ENCODE peak calls at places on chromosomes 13 and 19, in seven cellular contexts. One of them, this sample, is unnamed.

GRCh38 chr19:10520652-10521318 is 3.5 kb upstream of the S1PR5 start:
- ATAC-seq in sciatic nerve: no peak
- ATAC-seq in left lung: no peak
- ATAC-seq in stimulated activated naive CD8-positive, alpha-beta T cell treated with anti-CD3 and anti-CD28 coated beads, Interleukin-15, Interleukin-2, amounts not matched to agents 100 U/mL and 50 U/mL, for 24 hours: no peak
- ATAC-seq in natural killer cell treated with Interleukin-12 subunit alpha and Interleukin-12 subunit beta and Interleukin-15 and Interleukin-18, amount 100 ng/mL, for 72 hours: no peak
- ATAC-seq in activated T-cell treated with anti-CD3 and anti-CD28 coated beads, Interleukin-2, amount 50 U/mL, for 4 hours: no peak
- ATAC-seq in stimulated activated naive B cell treated with anti-CD40 and anti-IgM and Interleukin-4, amounts not matched to agents 10 μg/mL and 1 μg/mL and 100 μg/mL, for 72 hours: no peak
- ATAC-seq in this sample: no peak

GRCh38 chr19:22634450-22634827 is 315 bp downstream of the ZNF492 start:
- ATAC-seq in sciatic nerve: peak
- ATAC-seq in left lung: peak
- ATAC-seq in activated T-cell treated with anti-CD3 and anti-CD28 coated beads, Interleukin-2, amount 50 U/mL, for 4 hours: peak
- ATAC-seq in stimulated activated naive B cell treated with anti-CD40 and anti-IgM and Interleukin-4, amounts not matched to agents 10 μg/mL and 1 μg/mL and 100 μg/mL, for 72 hours: peak
- ATAC-seq in natural killer cell treated with Interleukin-12 subunit alpha and Interleukin-12 subunit beta and Interleukin-15 and Interleukin-18, amount 100 ng/mL, for 72 hours: peak
- ATAC-seq in stimulated activated naive CD8-positive, alpha-beta T cell treated with anti-CD3 and anti-CD28 coated beads, Interleukin-15, Interleukin-2, amounts not matched to agents 100 U/mL and 50 U/mL, for 24 hours: peak
- ATAC-seq in this sample: no peak

GRCh38 chr13:96849091-96849490 is 145.2 kb downstream of the OXGR1 start:
- ATAC-seq in natural killer cell treated with Interleukin-12 subunit alpha and Interleukin-12 subunit beta and Interleukin-15 and Interleukin-18, amount 100 ng/mL, for 72 hours: no peak
- ATAC-seq in activated T-cell treated with anti-CD3 and anti-CD28 coated beads, Interleukin-2, amount 50 U/mL, for 4 hours: no peak
- ATAC-seq in left lung: no peak
- ATAC-seq in stimulated activated naive B cell treated with anti-CD40 and anti-IgM and Interleukin-4, amounts not matched to agents 10 μg/mL and 1 μg/mL and 100 μg/mL, for 72 hours: no peak
- ATAC-seq in sciatic nerve: no peak
- ATAC-seq in stimulated activated naive CD8-positive, alpha-beta T cell treated with anti-CD3 and anti-CD28 coated beads, Interleukin-15, Interleukin-2, amounts not matched to agents 100 U/mL and 50 U/mL, for 24 hours: no peak
- ATAC-seq in this sample: no peak

GRCh38 chr13:79402074-79402635 is 3.9 kb downstream of the RBM26 start:
- ATAC-seq in natural killer cell treated with Interleukin-12 subunit alpha and Interleukin-12 subunit beta and Interleukin-15 and Interleukin-18, amount 100 ng/mL, for 72 hours: no peak
- ATAC-seq in activated T-cell treated with anti-CD3 and anti-CD28 coated beads, Interleukin-2, amount 50 U/mL, for 4 hours: no peak
- ATAC-seq in left lung: no peak
- ATAC-seq in stimulated activated naive B cell treated with anti-CD40 and anti-IgM and Interleukin-4, amounts not matched to agents 10 μg/mL and 1 μg/mL and 100 μg/mL, for 72 hours: no peak
- ATAC-seq in sciatic nerve: no peak
- ATAC-seq in stimulated activated naive CD8-positive, alpha-beta T cell treated with anti-CD3 and anti-CD28 coated beads, Interleukin-15, Interleukin-2, amounts not matched to agents 100 U/mL and 50 U/mL, for 24 hours: no peak
- ATAC-seq in this sample: no peak

GRCh38 chr13:21010621-21011020 is 50.8 kb downstream of the LATS2 start:
- ATAC-seq in stimulated activated naive CD8-positive, alpha-beta T cell treated with anti-CD3 and anti-CD28 coated beads, Interleukin-15, Interleukin-2, amounts not matched to agents 100 U/mL and 50 U/mL, for 24 hours: peak
- ATAC-seq in activated T-cell treated with anti-CD3 and anti-CD28 coated beads, Interleukin-2, amount 50 U/mL, for 4 hours: no peak
- ATAC-seq in stimulated activated naive B cell treated with anti-CD40 and anti-IgM and Interleukin-4, amounts not matched to agents 10 μg/mL and 1 μg/mL and 100 μg/mL, for 72 hours: peak
- ATAC-seq in left lung: no peak
- ATAC-seq in natural killer cell treated with Interleukin-12 subunit alpha and Interleukin-12 subunit beta and Interleukin-15 and Interleukin-18, amount 100 ng/mL, for 72 hours: peak
- ATAC-seq in sciatic nerve: peak
- ATAC-seq in this sample: no peak

GRCh38 chr19:17475541-17476115 is 5.3 kb downstream of the SLC27A1 start:
- ATAC-seq in stimulated activated naive CD8-positive, alpha-beta T cell treated with anti-CD3 and anti-CD28 coated beads, Interleukin-15, Interleukin-2, amounts not matched to agents 100 U/mL and 50 U/mL, for 24 hours: no peak
- ATAC-seq in natural killer cell treated with Interleukin-12 subunit alpha and Interleukin-12 subunit beta and Interleukin-15 and Interleukin-18, amount 100 ng/mL, for 72 hours: peak
- ATAC-seq in activated T-cell treated with anti-CD3 and anti-CD28 coated beads, Interleukin-2, amount 50 U/mL, for 4 hours: no peak
- ATAC-seq in sciatic nerve: peak
- ATAC-seq in stimulated activated naive B cell treated with anti-CD40 and anti-IgM and Interleukin-4, amounts not matched to agents 10 μg/mL and 1 μg/mL and 100 μg/mL, for 72 hours: no peak
- ATAC-seq in left lung: peak
- ATAC-seq in this sample: no peak

GRCh38 chr13:26629260-26629659 is 71.8 kb downstream of the WASF3 start:
- ATAC-seq in activated T-cell treated with anti-CD3 and anti-CD28 coated beads, Interleukin-2, amount 50 U/mL, for 4 hours: no peak
- ATAC-seq in left lung: peak
- ATAC-seq in stimulated activated naive B cell treated with anti-CD40 and anti-IgM and Interleukin-4, amounts not matched to agents 10 μg/mL and 1 μg/mL and 100 μg/mL, for 72 hours: no peak
- ATAC-seq in sciatic nerve: no peak
- ATAC-seq in natural killer cell treated with Interleukin-12 subunit alpha and Interleukin-12 subunit beta and Interleukin-15 and Interleukin-18, amount 100 ng/mL, for 72 hours: peak
- ATAC-seq in stimulated activated naive CD8-positive, alpha-beta T cell treated with anti-CD3 and anti-CD28 coated beads, Interleukin-15, Interleukin-2, amounts not matched to agents 100 U/mL and 50 U/mL, for 24 hours: no peak
- ATAC-seq in this sample: no peak

GRCh38 chr13:73956101-73956500 is 178.1 kb downstream of the KLF12 start:
- ATAC-seq in left lung: no peak
- ATAC-seq in stimulated activated naive B cell treated with anti-CD40 and anti-IgM and Interleukin-4, amounts not matched to agents 10 μg/mL and 1 μg/mL and 100 μg/mL, for 72 hours: peak
- ATAC-seq in activated T-cell treated with anti-CD3 and anti-CD28 coated beads, Interleukin-2, amount 50 U/mL, for 4 hours: no peak
- ATAC-seq in stimulated activated naive CD8-positive, alpha-beta T cell treated with anti-CD3 and anti-CD28 coated beads, Interleukin-15, Interleukin-2, amounts not matched to agents 100 U/mL and 50 U/mL, for 24 hours: no peak
- ATAC-seq in natural killer cell treated with Interleukin-12 subunit alpha and Interleukin-12 subunit beta and Interleukin-15 and Interleukin-18, amount 100 ng/mL, for 72 hours: no peak
- ATAC-seq in sciatic nerve: no peak
- ATAC-seq in this sample: no peak

GRCh38 chr19:39582891-39583625 is 19.3 kb upstream of the LGALS13 start:
- ATAC-seq in activated T-cell treated with anti-CD3 and anti-CD28 coated beads, Interleukin-2, amount 50 U/mL, for 4 hours: peak
- ATAC-seq in stimulated activated naive CD8-positive, alpha-beta T cell treated with anti-CD3 and anti-CD28 coated beads, Interleukin-15, Interleukin-2, amounts not matched to agents 100 U/mL and 50 U/mL, for 24 hours: peak
- ATAC-seq in sciatic nerve: no peak
- ATAC-seq in left lung: no peak
- ATAC-seq in stimulated activated naive B cell treated with anti-CD40 and anti-IgM and Interleukin-4, amounts not matched to agents 10 μg/mL and 1 μg/mL and 100 μg/mL, for 72 hours: peak
- ATAC-seq in natural killer cell treated with Interleukin-12 subunit alpha and Interleukin-12 subunit beta and Interleukin-15 and Interleukin-18, amount 100 ng/mL, for 72 hours: no peak
- ATAC-seq in this sample: peak

GRCh38 chr19:41967056-41967783 is 8.1 kb upstream of the RABAC1 start:
- ATAC-seq in stimulated activated naive B cell treated with anti-CD40 and anti-IgM and Interleukin-4, amounts not matched to agents 10 μg/mL and 1 μg/mL and 100 μg/mL, for 72 hours: no peak
- ATAC-seq in activated T-cell treated with anti-CD3 and anti-CD28 coated beads, Interleukin-2, amount 50 U/mL, for 4 hours: no peak
- ATAC-seq in stimulated activated naive CD8-positive, alpha-beta T cell treated with anti-CD3 and anti-CD28 coated beads, Interleukin-15, Interleukin-2, amounts not matched to agents 100 U/mL and 50 U/mL, for 24 hours: no peak
- ATAC-seq in left lung: no peak
- ATAC-seq in sciatic nerve: no peak
- ATAC-seq in natural killer cell treated with Interleukin-12 subunit alpha and Interleukin-12 subunit beta and Interleukin-15 and Interleukin-18, amount 100 ng/mL, for 72 hours: no peak
- ATAC-seq in this sample: peak

GRCh38 chr13:97499181-97499580 is 65.2 kb downstream of the RAP2A start:
- ATAC-seq in natural killer cell treated with Interleukin-12 subunit alpha and Interleukin-12 subunit beta and Interleukin-15 and Interleukin-18, amount 100 ng/mL, for 72 hours: no peak
- ATAC-seq in sciatic nerve: no peak
- ATAC-seq in left lung: no peak
- ATAC-seq in stimulated activated naive CD8-positive, alpha-beta T cell treated with anti-CD3 and anti-CD28 coated beads, Interleukin-15, Interleukin-2, amounts not matched to agents 100 U/mL and 50 U/mL, for 24 hours: no peak
- ATAC-seq in stimulated activated naive B cell treated with anti-CD40 and anti-IgM and Interleukin-4, amounts not matched to agents 10 μg/mL and 1 μg/mL and 100 μg/mL, for 72 hours: no peak
- ATAC-seq in activated T-cell treated with anti-CD3 and anti-CD28 coated beads, Interleukin-2, amount 50 U/mL, for 4 hours: no peak
- ATAC-seq in this sample: no peak

GRCh38 chr19:49553451-49554271 is 25.9 kb downstream of the RCN3 start:
- ATAC-seq in sciatic nerve: no peak
- ATAC-seq in stimulated activated naive B cell treated with anti-CD40 and anti-IgM and Interleukin-4, amounts not matched to agents 10 μg/mL and 1 μg/mL and 100 μg/mL, for 72 hours: peak
- ATAC-seq in left lung: no peak
- ATAC-seq in stimulated activated naive CD8-positive, alpha-beta T cell treated with anti-CD3 and anti-CD28 coated beads, Interleukin-15, Interleukin-2, amounts not matched to agents 100 U/mL and 50 U/mL, for 24 hours: peak
- ATAC-seq in natural killer cell treated with Interleukin-12 subunit alpha and Interleukin-12 subunit beta and Interleukin-15 and Interleukin-18, amount 100 ng/mL, for 72 hours: peak
- ATAC-seq in activated T-cell treated with anti-CD3 and anti-CD28 coated beads, Interleukin-2, amount 50 U/mL, for 4 hours: peak
- ATAC-seq in this sample: no peak

GRCh38 chr13:98476106-98476505 is 100.8 kb downstream of the STK24 start:
- ATAC-seq in sciatic nerve: no peak
- ATAC-seq in stimulated activated naive CD8-positive, alpha-beta T cell treated with anti-CD3 and anti-CD28 coated beads, Interleukin-15, Interleukin-2, amounts not matched to agents 100 U/mL and 50 U/mL, for 24 hours: peak
- ATAC-seq in natural killer cell treated with Interleukin-12 subunit alpha and Interleukin-12 subunit beta and Interleukin-15 and Interleukin-18, amount 100 ng/mL, for 72 hours: peak
- ATAC-seq in left lung: no peak
- ATAC-seq in stimulated activated naive B cell treated with anti-CD40 and anti-IgM and Interleukin-4, amounts not matched to agents 10 μg/mL and 1 μg/mL and 100 μg/mL, for 72 hours: peak
- ATAC-seq in activated T-cell treated with anti-CD3 and anti-CD28 coated beads, Interleukin-2, amount 50 U/mL, for 4 hours: peak
- ATAC-seq in this sample: peak

GRCh38 chr13:98133949-98134348 is 8.9 kb upstream of the FARP1 start:
- ATAC-seq in sciatic nerve: no peak
- ATAC-seq in natural killer cell treated with Interleukin-12 subunit alpha and Interleukin-12 subunit beta and Interleukin-15 and Interleukin-18, amount 100 ng/mL, for 72 hours: no peak
- ATAC-seq in stimulated activated naive B cell treated with anti-CD40 and anti-IgM and Interleukin-4, amounts not matched to agents 10 μg/mL and 1 μg/mL and 100 μg/mL, for 72 hours: peak
- ATAC-seq in stimulated activated naive CD8-positive, alpha-beta T cell treated with anti-CD3 and anti-CD28 coated beads, Interleukin-15, Interleukin-2, amounts not matched to agents 100 U/mL and 50 U/mL, for 24 hours: no peak
- ATAC-seq in left lung: no peak
- ATAC-seq in activated T-cell treated with anti-CD3 and anti-CD28 coated beads, Interleukin-2, amount 50 U/mL, for 4 hours: no peak
- ATAC-seq in this sample: peak

GRCh38 chr19:23099966-23100365 is 16.9 kb upstream of the ZNF730 start:
- ATAC-seq in sciatic nerve: no peak
- ATAC-seq in natural killer cell treated with Interleukin-12 subunit alpha and Interleukin-12 subunit beta and Interleukin-15 and Interleukin-18, amount 100 ng/mL, for 72 hours: peak
- ATAC-seq in activated T-cell treated with anti-CD3 and anti-CD28 coated beads, Interleukin-2, amount 50 U/mL, for 4 hours: no peak
- ATAC-seq in stimulated activated naive CD8-positive, alpha-beta T cell treated with anti-CD3 and anti-CD28 coated beads, Interleukin-15, Interleukin-2, amounts not matched to agents 100 U/mL and 50 U/mL, for 24 hours: no peak
- ATAC-seq in left lung: no peak
- ATAC-seq in stimulated activated naive B cell treated with anti-CD40 and anti-IgM and Interleukin-4, amounts not matched to agents 10 μg/mL and 1 μg/mL and 100 μg/mL, for 72 hours: no peak
- ATAC-seq in this sample: no peak

GRCh38 chr19:6118043-6118442 is 7.7 kb upstream of the RFX2 start:
- ATAC-seq in activated T-cell treated with anti-CD3 and anti-CD28 coated beads, Interleukin-2, amount 50 U/mL, for 4 hours: no peak
- ATAC-seq in stimulated activated naive B cell treated with anti-CD40 and anti-IgM and Interleukin-4, amounts not matched to agents 10 μg/mL and 1 μg/mL and 100 μg/mL, for 72 hours: no peak
- ATAC-seq in left lung: no peak
- ATAC-seq in sciatic nerve: no peak
- ATAC-seq in stimulated activated naive CD8-positive, alpha-beta T cell treated with anti-CD3 and anti-CD28 coated beads, Interleukin-15, Interleukin-2, amounts not matched to agents 100 U/mL and 50 U/mL, for 24 hours: no peak
- ATAC-seq in natural killer cell treated with Interleukin-12 subunit alpha and Interleukin-12 subunit beta and Interleukin-15 and Interleukin-18, amount 100 ng/mL, for 72 hours: no peak
- ATAC-seq in this sample: no peak

GRCh38 chr13:97257800-97258799 is 36.0 kb downstream of the MBNL2 start:
- ATAC-seq in activated T-cell treated with anti-CD3 and anti-CD28 coated beads, Interleukin-2, amount 50 U/mL, for 4 hours: peak
- ATAC-seq in sciatic nerve: peak
- ATAC-seq in left lung: peak
- ATAC-seq in stimulated activated naive B cell treated with anti-CD40 and anti-IgM and Interleukin-4, amounts not matched to agents 10 μg/mL and 1 μg/mL and 100 μg/mL, for 72 hours: peak
- ATAC-seq in natural killer cell treated with Interleukin-12 subunit alpha and Interleukin-12 subunit beta and Interleukin-15 and Interleukin-18, amount 100 ng/mL, for 72 hours: peak
- ATAC-seq in stimulated activated naive CD8-positive, alpha-beta T cell treated with anti-CD3 and anti-CD28 coated beads, Interleukin-15, Interleukin-2, amounts not matched to agents 100 U/mL and 50 U/mL, for 24 hours: peak
- ATAC-seq in this sample: peak

GRCh38 chr19:32719611-32720059 is at the start of gene TDRD12:
- ATAC-seq in sciatic nerve: no peak
- ATAC-seq in left lung: no peak
- ATAC-seq in natural killer cell treated with Interleukin-12 subunit alpha and Interleukin-12 subunit beta and Interleukin-15 and Interleukin-18, amount 100 ng/mL, for 72 hours: no peak
- ATAC-seq in stimulated activated naive B cell treated with anti-CD40 and anti-IgM and Interleukin-4, amounts not matched to agents 10 μg/mL and 1 μg/mL and 100 μg/mL, for 72 hours: no peak
- ATAC-seq in stimulated activated naive CD8-positive, alpha-beta T cell treated with anti-CD3 and anti-CD28 coated beads, Interleukin-15, Interleukin-2, amounts not matched to agents 100 U/mL and 50 U/mL, for 24 hours: no peak
- ATAC-seq in activated T-cell treated with anti-CD3 and anti-CD28 coated beads, Interleukin-2, amount 50 U/mL, for 4 hours: no peak
- ATAC-seq in this sample: peak

GRCh38 chr19:1512671-1513491 is at the start of gene ADAMTSL5:
- ATAC-seq in activated T-cell treated with anti-CD3 and anti-CD28 coated beads, Interleukin-2, amount 50 U/mL, for 4 hours: peak
- ATAC-seq in stimulated activated naive B cell treated with anti-CD40 and anti-IgM and Interleukin-4, amounts not matched to agents 10 μg/mL and 1 μg/mL and 100 μg/mL, for 72 hours: peak
- ATAC-seq in left lung: peak
- ATAC-seq in sciatic nerve: peak
- ATAC-seq in stimulated activated naive CD8-positive, alpha-beta T cell treated with anti-CD3 and anti-CD28 coated beads, Interleukin-15, Interleukin-2, amounts not matched to agents 100 U/mL and 50 U/mL, for 24 hours: peak
- ATAC-seq in natural killer cell treated with Interleukin-12 subunit alpha and Interleukin-12 subunit beta and Interleukin-15 and Interleukin-18, amount 100 ng/mL, for 72 hours: peak
- ATAC-seq in this sample: peak

GRCh38 chr13:79711631-79712030 is 230.7 kb downstream of the NDFIP2 start:
- ATAC-seq in activated T-cell treated with anti-CD3 and anti-CD28 coated beads, Interleukin-2, amount 50 U/mL, for 4 hours: no peak
- ATAC-seq in stimulated activated naive CD8-positive, alpha-beta T cell treated with anti-CD3 and anti-CD28 coated beads, Interleukin-15, Interleukin-2, amounts not matched to agents 100 U/mL and 50 U/mL, for 24 hours: no peak
- ATAC-seq in left lung: peak
- ATAC-seq in sciatic nerve: peak
- ATAC-seq in natural killer cell treated with Interleukin-12 subunit alpha and Interleukin-12 subunit beta and Interleukin-15 and Interleukin-18, amount 100 ng/mL, for 72 hours: no peak
- ATAC-seq in stimulated activated naive B cell treated with anti-CD40 and anti-IgM and Interleukin-4, amounts not matched to agents 10 μg/mL and 1 μg/mL and 100 μg/mL, for 72 hours: no peak
- ATAC-seq in this sample: no peak

GRCh38 chr19:39299404-39299803 is 3.2 kb downstream of the IFNL1 start:
- ATAC-seq in stimulated activated naive B cell treated with anti-CD40 and anti-IgM and Interleukin-4, amounts not matched to agents 10 μg/mL and 1 μg/mL and 100 μg/mL, for 72 hours: no peak
- ATAC-seq in left lung: no peak
- ATAC-seq in activated T-cell treated with anti-CD3 and anti-CD28 coated beads, Interleukin-2, amount 50 U/mL, for 4 hours: peak
- ATAC-seq in stimulated activated naive CD8-positive, alpha-beta T cell treated with anti-CD3 and anti-CD28 coated beads, Interleukin-15, Interleukin-2, amounts not matched to agents 100 U/mL and 50 U/mL, for 24 hours: peak
- ATAC-seq in natural killer cell treated with Interleukin-12 subunit alpha and Interleukin-12 subunit beta and Interleukin-15 and Interleukin-18, amount 100 ng/mL, for 72 hours: peak
- ATAC-seq in sciatic nerve: no peak
- ATAC-seq in this sample: no peak

This sample was measured in stimulated activated memory B cell treated with anti-CD40 and anti-IgM and Interleukin-4, amounts not matched to agents 10 μg/mL and 1 μg/mL and 100 μg/mL, for 72 hours.